ENCODE peak calls at places on chromosomes 12 and 14, in five cellular contexts. One of them, this sample, is unnamed.

GRCh38 chr14:65804752-65805473 is 392.4 kb downstream of the FUT8 start:
- DNase-seq in activated T-cell treated with anti-CD3 and anti-CD28 coated beads for 1 hour: no peak
- DNase-seq in NCI-H345: no peak
- DNase-seq in left ventricle myocardium inferior: no peak
- DNase-seq in GM12865: peak
- DNase-seq in this sample: no peak

GRCh38 chr12:27821259-27821973 is 41.4 kb upstream of the MANSC4 start:
- DNase-seq in activated T-cell treated with anti-CD3 and anti-CD28 coated beads for 1 hour: no peak
- DNase-seq in left ventricle myocardium inferior: no peak
- DNase-seq in NCI-H345: peak
- DNase-seq in GM12865: peak
- DNase-seq in this sample: peak

GRCh38 chr14:63852271-63852816 is 460 bp upstream of the SYNE2 start:
- DNase-seq in left ventricle myocardium inferior: no peak
- DNase-seq in NCI-H345: peak
- DNase-seq in GM12865: peak
- DNase-seq in activated T-cell treated with anti-CD3 and anti-CD28 coated beads for 1 hour: no peak
- DNase-seq in this sample: no peak

GRCh38 chr12:127162902-127163301 is 1104.1 kb upstream of the TMEM132C start:
- DNase-seq in left ventricle myocardium inferior: no peak
- DNase-seq in activated T-cell treated with anti-CD3 and anti-CD28 coated beads for 1 hour: peak
- DNase-seq in NCI-H345: no peak
- DNase-seq in GM12865: peak
- DNase-seq in this sample: no peak

GRCh38 chr14:69353168-69353567 is 44.9 kb downstream of the ERH start:
- DNase-seq in activated T-cell treated with anti-CD3 and anti-CD28 coated beads for 1 hour: no peak
- DNase-seq in NCI-H345: no peak
- DNase-seq in GM12865: no peak
- DNase-seq in left ventricle myocardium inferior: no peak
- DNase-seq in this sample: no peak

GRCh38 chr12:105083551-105084105 is 630 bp downstream of the ALDH1L2 start:
- DNase-seq in activated T-cell treated with anti-CD3 and anti-CD28 coated beads for 1 hour: no peak
- DNase-seq in GM12865: peak
- DNase-seq in NCI-H345: no peak
- DNase-seq in left ventricle myocardium inferior: peak
- DNase-seq in this sample: no peak

GRCh38 chr12:89947437-89948265 is 239.0 kb upstream of the ATP2B1 start:
- DNase-seq in left ventricle myocardium inferior: no peak
- DNase-seq in NCI-H345: no peak
- DNase-seq in GM12865: no peak
- DNase-seq in activated T-cell treated with anti-CD3 and anti-CD28 coated beads for 1 hour: no peak
- DNase-seq in this sample: no peak

GRCh38 chr12:68622250-68622649 is 11.6 kb downstream of the RAP1B start:
- DNase-seq in GM12865: no peak
- DNase-seq in activated T-cell treated with anti-CD3 and anti-CD28 coated beads for 1 hour: no peak
- DNase-seq in left ventricle myocardium inferior: no peak
- DNase-seq in NCI-H345: no peak
- DNase-seq in this sample: no peak

GRCh38 chr14:30273564-30273880 is 285.4 kb upstream of the G2E3 start:
- DNase-seq in left ventricle myocardium inferior: no peak
- DNase-seq in GM12865: no peak
- DNase-seq in NCI-H345: no peak
- DNase-seq in activated T-cell treated with anti-CD3 and anti-CD28 coated beads for 1 hour: no peak
- DNase-seq in this sample: no peak

GRCh38 chr14:77003960-77004710 is 24.4 kb downstream of the IRF2BPL start:
- DNase-seq in NCI-H345: no peak
- DNase-seq in left ventricle myocardium inferior: no peak
- DNase-seq in activated T-cell treated with anti-CD3 and anti-CD28 coated beads for 1 hour: no peak
- DNase-seq in GM12865: no peak
- DNase-seq in this sample: no peak

GRCh38 chr12:21502164-21502496 is 541 bp downstream of the GOLT1B start:
- DNase-seq in left ventricle myocardium inferior: no peak
- DNase-seq in GM12865: peak
- DNase-seq in NCI-H345: peak
- DNase-seq in activated T-cell treated with anti-CD3 and anti-CD28 coated beads for 1 hour: peak
- DNase-seq in this sample: no peak

GRCh38 chr14:35365130-35366047 is 39.2 kb downstream of the NFKBIA start:
- DNase-seq in GM12865: peak
- DNase-seq in activated T-cell treated with anti-CD3 and anti-CD28 coated beads for 1 hour: peak
- DNase-seq in NCI-H345: no peak
- DNase-seq in left ventricle myocardium inferior: peak
- DNase-seq in this sample: no peak

GRCh38 chr14:75578099-75578785 is at the start of gene FLVCR2:
- DNase-seq in left ventricle myocardium inferior: peak
- DNase-seq in GM12865: peak
- DNase-seq in activated T-cell treated with anti-CD3 and anti-CD28 coated beads for 1 hour: peak
- DNase-seq in NCI-H345: peak
- DNase-seq in this sample: peak

GRCh38 chr12:127205781-127206535 is 1061.0 kb upstream of the TMEM132C start:
- DNase-seq in activated T-cell treated with anti-CD3 and anti-CD28 coated beads for 1 hour: no peak
- DNase-seq in NCI-H345: no peak
- DNase-seq in left ventricle myocardium inferior: no peak
- DNase-seq in GM12865: no peak
- DNase-seq in this sample: no peak

GRCh38 chr12:68175566-68176033 is 16.1 kb upstream of the IFNG start:
- DNase-seq in NCI-H345: no peak
- DNase-seq in GM12865: peak
- DNase-seq in left ventricle myocardium inferior: no peak
- DNase-seq in activated T-cell treated with anti-CD3 and anti-CD28 coated beads for 1 hour: peak
- DNase-seq in this sample: peak

GRCh38 chr12:120162763-120163162 is 31.8 kb downstream of the GCN1 start:
- DNase-seq in GM12865: no peak
- DNase-seq in activated T-cell treated with anti-CD3 and anti-CD28 coated beads for 1 hour: no peak
- DNase-seq in NCI-H345: no peak
- DNase-seq in left ventricle myocardium inferior: no peak
- DNase-seq in this sample: no peak